ENCODE peak calls at places on chromosomes 5 and 9, in six cellular contexts. U is ELF-1; J is effector memory CD4-positive, alpha-beta T cell; C is memory B cell; H is A549; Z is activated effector memory CD4-positive, alpha-beta T cell treated with anti-CD3 and anti-CD28 coated beads, Interleukin-2, amount 50 U/mL, for 16 hours. V is an unnamed sample.

GRCh38 chr5:41670216-41670615 is 159.8 kb upstream of the PLCXD3 start:
- DNase-seq in Z (no peak), J (no peak), C (no peak), U (no peak), H (no peak), V (no peak)

GRCh38 chr5:125004009-125004408 is 257.6 kb upstream of the ZNF608 start:
- DNase-seq in H (no peak), Z (no peak), J (no peak), C (no peak), U (no peak), V (no peak)

GRCh38 chr9:106707722-106708121 is 155.2 kb upstream of the ZNF462 start:
- DNase-seq in Z (no peak), U (no peak), H (no peak), J (no peak), C (no peak), V (no peak)

GRCh38 chr9:125161284-125161918 is 18.1 kb upstream of the SCAI start:
- DNase-seq in J (no peak), U (no peak), Z (no peak), H (no peak), C (no peak), V (no peak)

GRCh38 chr5:56676091-56676768 is 139.1 kb upstream of the MAP3K1 start:
- DNase-seq in U (peak; percentile 29), H (peak; percentile 6), J (no peak), Z (no peak), C (no peak), V (peak; percentile 34)

GRCh38 chr5:82349651-82350050 is 71.5 kb upstream of the RPS23 start:
- DNase-seq in J (no peak), H (peak; percentile 16), Z (peak; percentile 72), U (peak; percentile 73), C (no peak), V (peak; percentile 38)

GRCh38 chr5:3828761-3829160 is 233.1 kb downstream of the IRX1 start:
- DNase-seq in C (no peak), Z (no peak), J (no peak), H (no peak), U (peak; percentile 12), V (no peak)

GRCh38 chr9:87685431-87685830 is 40.5 kb upstream of the CTSL start:
- DNase-seq in U (no peak), J (no peak), C (no peak), H (no peak), Z (no peak), V (no peak)

GRCh38 chr9:34547960-34548603 is 25.3 kb upstream of the ENHO start:
- DNase-seq in U (peak; percentile 87), J (no peak), Z (peak; percentile 71), H (peak; percentile 58), C (no peak), V (peak; percentile 60)

GRCh38 chr5:176788931-176789872 is 21.2 kb upstream of the UNC5A start:
- DNase-seq in C (no peak), Z (no peak), U (peak; percentile 49), J (no peak), H (no peak), V (no peak)

GRCh38 chr5:143772621-143773020 is 39.3 kb upstream of the HMHB1 start:
- DNase-seq in U (no peak), H (no peak), Z (no peak), J (no peak), C (no peak), V (no peak)

GRCh38 chr5:94140300-94140699 is 398.9 kb upstream of the POU5F2 start:
- DNase-seq in U (no peak), C (no peak), H (no peak), Z (no peak), J (no peak), V (no peak)

GRCh38 chr5:53425598-53426516 is 54.6 kb upstream of the FST start:
- DNase-seq in H (peak; percentile 45), Z (no peak), J (no peak), C (no peak), U (peak; percentile 82), V (peak; percentile 34)

GRCh38 chr5:58459276-58459859 is 518 bp downstream of the PLK2 start:
- DNase-seq in Z (no peak), C (no peak), J (no peak), U (peak; percentile 63), H (peak; percentile 47), V (no peak)

GRCh38 chr5:136089804-136090203 is 42.8 kb upstream of the SMAD5 start:
- DNase-seq in Z (no peak), J (no peak), U (no peak), H (no peak), C (no peak), V (no peak)

GRCh38 chr5:176575488-176576422 is 26.6 kb downstream of the CDHR2 start:
- DNase-seq in Z (no peak), U (no peak), J (no peak), H (no peak), C (no peak), V (no peak)

GRCh38 chr5:42617411-42617810 is 139.2 kb upstream of the CCDC152 start:
- DNase-seq in J (no peak), H (no peak), Z (no peak), C (no peak), U (no peak), V (no peak)

GRCh38 chr9:109453210-109453842 is 44.8 kb downstream of the PTPN3 start:
- DNase-seq in J (no peak), C (no peak), Z (no peak), H (peak; percentile 71), U (peak; percentile 84), V (peak; percentile 95)

GRCh38 chr9:114098660-114099522 is at the start of gene KIF12:
- DNase-seq in Z (peak; percentile 64), C (no peak), H (peak; percentile 57), J (no peak), U (peak; percentile 67), V (peak; percentile 79)

GRCh38 chr9:80144856-80145255 is 573.1 kb downstream of the TLE4 start:
- DNase-seq in Z (no peak), U (no peak), J (no peak), H (no peak), C (no peak), V (no peak)

GRCh38 chr5:33762859-33763258 is 128.9 kb downstream of the ADAMTS12 start:
- DNase-seq in J (no peak), H (no peak), Z (no peak), C (no peak), U (no peak), V (no peak)

GRCh38 chr9:37251452-37251851 is 131.1 kb downstream of the ZCCHC7 start:
- DNase-seq in U (peak; percentile 89), Z (no peak), C (peak; percentile 15), H (no peak), J (no peak), V (no peak)

GRCh38 chr9:95018099-95018927 is 291.8 kb downstream of the AOPEP start:
- DNase-seq in U (peak; percentile 20), C (no peak), Z (no peak), H (peak; percentile 87), J (no peak), V (peak; percentile 96)

GRCh38 chr9:33795819-33796218 is 458 bp downstream of the PRSS3 start:
- DNase-seq in U (no peak), Z (no peak), C (no peak), H (no peak), J (no peak), V (no peak)

GRCh38 chr9:35666547-35666946 is 1.6 kb upstream of the ARHGEF39 start:
- DNase-seq in J (no peak), C (no peak), Z (no peak), U (no peak), H (no peak), V (no peak)

GRCh38 chr5:102561894-102562760 is 63.3 kb upstream of the SLCO6A1 start:
- DNase-seq in J (no peak), H (peak; percentile 39), U (peak; percentile 78), Z (no peak), C (no peak), V (no peak)

GRCh38 chr9:23686257-23686656 is 139.8 kb downstream of the ELAVL2 start:
- DNase-seq in C (no peak), U (no peak), Z (no peak), H (no peak), J (no peak), V (peak; percentile 87)

GRCh38 chr9:84573098-84573497 is 96.4 kb upstream of the NTRK2 start:
- DNase-seq in J (no peak), Z (no peak), H (no peak), C (no peak), U (peak; percentile 26), V (no peak)

GRCh38 chr5:172078726-172079345 is 72.4 kb upstream of the FBXW11 start:
- DNase-seq in H (no peak), U (no peak), J (no peak), Z (no peak), C (no peak), V (no peak)

GRCh38 chr9:83620841-83621636 is 1.9 kb upstream of the IDNK start:
- DNase-seq in C (peak; percentile 27), Z (peak; percentile 75), U (peak; percentile 88), H (peak; percentile 63), J (no peak), V (peak; percentile 45)

GRCh38 chr9:86893811-86894490 is 53.4 kb downstream of the GAS1 start:
- DNase-seq in J (no peak), H (no peak), Z (no peak), U (peak; percentile 73), C (no peak), V (no peak)

GRCh38 chr5:99088309-99088708 is 159.5 kb upstream of the CHD1 start:
- DNase-seq in C (no peak), U (no peak), Z (no peak), J (no peak), H (no peak), V (no peak)

GRCh38 chr5:1334831-1335539 is 9.9 kb downstream of the CLPTM1L start:
- DNase-seq in C (no peak), J (no peak), H (no peak), U (no peak), Z (no peak), V (no peak)

GRCh38 chr5:538271-538771 is 14.1 kb upstream of the SLC9A3 start:
- DNase-seq in H (no peak), Z (no peak), U (no peak), C (no peak), J (no peak), V (no peak)

GRCh38 chr5:93273176-93273575 is 307.8 kb downstream of the NR2F1-AS1 start:
- DNase-seq in U (no peak), C (no peak), J (no peak), H (no peak), Z (no peak), V (peak; percentile 58)

GRCh38 chr5:56270058-56270457 is 36.9 kb upstream of the ANKRD55 start:
- DNase-seq in Z (no peak), H (peak; percentile 18), J (no peak), C (peak; percentile 16), U (no peak), V (no peak)

V was measured in RWPE1.